ENCODE peak calls at places on chromosomes 16 and 17, in nine cellular contexts. One of them, this sample, is unnamed.

GRCh38 chr17:37488607-37489196 is 989 bp upstream of the DUSP14 start:
- DNase-seq in iPS DF 6.9: no peak
- DNase-seq in EL: peak
- DNase-seq in caudate nucleus: peak
- DNase-seq in NAMALWA: peak
- DNase-seq in lower leg skin: peak
- DNase-seq in psoas muscle: peak
- DNase-seq in AG08395: peak
- DNase-seq in cardiac fibroblast: peak
- DNase-seq in this sample: peak

GRCh38 chr17:13265306-13265705 is 247.5 kb upstream of the ELAC2 start:
- DNase-seq in iPS DF 6.9: no peak
- DNase-seq in EL: peak
- DNase-seq in caudate nucleus: no peak
- DNase-seq in NAMALWA: no peak
- DNase-seq in lower leg skin: no peak
- DNase-seq in psoas muscle: no peak
- DNase-seq in AG08395: no peak
- DNase-seq in cardiac fibroblast: no peak
- DNase-seq in this sample: no peak

GRCh38 chr17:47810200-47810821 is 11.3 kb downstream of the OSBPL7 start:
- DNase-seq in iPS DF 6.9: no peak
- DNase-seq in EL: peak
- DNase-seq in caudate nucleus: no peak
- DNase-seq in NAMALWA: no peak
- DNase-seq in lower leg skin: peak
- DNase-seq in psoas muscle: no peak
- DNase-seq in AG08395: peak
- DNase-seq in cardiac fibroblast: peak
- DNase-seq in this sample: no peak

GRCh38 chr16:46822270-46822669 is 8.7 kb downstream of the C16orf87 start:
- DNase-seq in iPS DF 6.9: no peak
- DNase-seq in EL: peak
- DNase-seq in caudate nucleus: peak
- DNase-seq in NAMALWA: no peak
- DNase-seq in lower leg skin: no peak
- DNase-seq in psoas muscle: no peak
- DNase-seq in AG08395: peak
- DNase-seq in cardiac fibroblast: peak
- DNase-seq in this sample: no peak

GRCh38 chr16:75456971-75457370 is 7.5 kb downstream of the TMEM170A start:
- DNase-seq in iPS DF 6.9: no peak
- DNase-seq in EL: no peak
- DNase-seq in caudate nucleus: no peak
- DNase-seq in NAMALWA: no peak
- DNase-seq in lower leg skin: peak
- DNase-seq in psoas muscle: no peak
- DNase-seq in AG08395: no peak
- DNase-seq in cardiac fibroblast: no peak
- DNase-seq in this sample: no peak

GRCh38 chr17:79413591-79413990 is 197.3 kb downstream of the RBFOX3 start:
- DNase-seq in iPS DF 6.9: no peak
- DNase-seq in EL: no peak
- DNase-seq in caudate nucleus: no peak
- DNase-seq in NAMALWA: no peak
- DNase-seq in lower leg skin: no peak
- DNase-seq in psoas muscle: no peak
- DNase-seq in AG08395: no peak
- DNase-seq in cardiac fibroblast: no peak
- DNase-seq in this sample: peak

GRCh38 chr17:57672971-57673370 is 72.1 kb downstream of the CCDC182 start:
- DNase-seq in iPS DF 6.9: no peak
- DNase-seq in EL: no peak
- DNase-seq in caudate nucleus: no peak
- DNase-seq in NAMALWA: no peak
- DNase-seq in lower leg skin: peak
- DNase-seq in psoas muscle: no peak
- DNase-seq in AG08395: no peak
- DNase-seq in cardiac fibroblast: no peak
- DNase-seq in this sample: no peak

GRCh38 chr17:2253362-2253761 is 50.2 kb downstream of the SMG6 start:
- DNase-seq in iPS DF 6.9: no peak
- DNase-seq in EL: no peak
- DNase-seq in caudate nucleus: no peak
- DNase-seq in NAMALWA: no peak
- DNase-seq in lower leg skin: no peak
- DNase-seq in psoas muscle: no peak
- DNase-seq in AG08395: no peak
- DNase-seq in cardiac fibroblast: no peak
- DNase-seq in this sample: no peak

GRCh38 chr16:79006206-79006605 is 594.3 kb downstream of the MAF start:
- DNase-seq in iPS DF 6.9: no peak
- DNase-seq in EL: no peak
- DNase-seq in caudate nucleus: no peak
- DNase-seq in NAMALWA: no peak
- DNase-seq in lower leg skin: no peak
- DNase-seq in psoas muscle: no peak
- DNase-seq in AG08395: no peak
- DNase-seq in cardiac fibroblast: no peak
- DNase-seq in this sample: no peak

GRCh38 chr17:58082870-58083490 is at the start of gene DYNLL2:
- DNase-seq in iPS DF 6.9: peak
- DNase-seq in EL: peak
- DNase-seq in caudate nucleus: peak
- DNase-seq in NAMALWA: peak
- DNase-seq in lower leg skin: peak
- DNase-seq in psoas muscle: peak
- DNase-seq in AG08395: peak
- DNase-seq in cardiac fibroblast: peak
- DNase-seq in this sample: peak

GRCh38 chr16:84922351-84923135 is 88.8 kb downstream of the ZDHHC7 start:
- DNase-seq in iPS DF 6.9: no peak
- DNase-seq in EL: no peak
- DNase-seq in caudate nucleus: peak
- DNase-seq in NAMALWA: peak
- DNase-seq in lower leg skin: no peak
- DNase-seq in psoas muscle: peak
- DNase-seq in AG08395: peak
- DNase-seq in cardiac fibroblast: peak
- DNase-seq in this sample: peak